ENCODE peak calls at places on chromosomes 1 and 21, in eight cellular contexts. One of them, this sample, is unnamed.

GRCh38 chr1:117010310-117010969 is 8.9 kb downstream of the CD101 start:
- DNase-seq in ureter: no peak
- DNase-seq in H54: no peak
- DNase-seq in NCI-H460: no peak
- DNase-seq in NCI-H1105: no peak
- DNase-seq in fibroblast of pulmonary artery: no peak
- DNase-seq in GM03348: no peak
- DNase-seq in NCI-H2171 treated with DMSO at 0.1 percent for 48 hours: no peak
- DNase-seq in this sample: no peak

GRCh38 chr1:154170547-154171221 is 15.8 kb upstream of the NUP210L start:
- DNase-seq in NCI-H1105: no peak
- DNase-seq in fibroblast of pulmonary artery: no peak
- DNase-seq in GM03348: no peak
- DNase-seq in NCI-H2171 treated with DMSO at 0.1 percent for 48 hours: peak; percentile 17
- DNase-seq in ureter: no peak
- DNase-seq in H54: no peak
- DNase-seq in NCI-H460: no peak
- DNase-seq in this sample: no peak

GRCh38 chr1:61597601-61598000 is 127.3 kb downstream of the TM2D1 start:
- DNase-seq in NCI-H2171 treated with DMSO at 0.1 percent for 48 hours: no peak
- DNase-seq in GM03348: no peak
- DNase-seq in fibroblast of pulmonary artery: no peak
- DNase-seq in NCI-H1105: no peak
- DNase-seq in ureter: no peak
- DNase-seq in H54: no peak
- DNase-seq in NCI-H460: no peak
- DNase-seq in this sample: no peak

GRCh38 chr1:30476476-30476875 is 246.9 kb downstream of the MATN1 start:
- DNase-seq in GM03348: no peak
- DNase-seq in ureter: no peak
- DNase-seq in NCI-H1105: no peak
- DNase-seq in H54: no peak
- DNase-seq in NCI-H460: no peak
- DNase-seq in fibroblast of pulmonary artery: no peak
- DNase-seq in NCI-H2171 treated with DMSO at 0.1 percent for 48 hours: no peak
- DNase-seq in this sample: no peak

GRCh38 chr1:224212618-224213037 is 29.6 kb downstream of the DEGS1 start:
- DNase-seq in H54: no peak
- DNase-seq in fibroblast of pulmonary artery: no peak
- DNase-seq in GM03348: no peak
- DNase-seq in ureter: no peak
- DNase-seq in NCI-H460: no peak
- DNase-seq in NCI-H2171 treated with DMSO at 0.1 percent for 48 hours: peak; percentile 32
- DNase-seq in NCI-H1105: no peak
- DNase-seq in this sample: no peak

GRCh38 chr1:36924282-36924791 is 110.0 kb downstream of the GRIK3 start:
- DNase-seq in NCI-H460: peak; percentile 23
- DNase-seq in NCI-H1105: peak; percentile 4
- DNase-seq in fibroblast of pulmonary artery: peak; percentile 37
- DNase-seq in H54: peak; percentile 19
- DNase-seq in NCI-H2171 treated with DMSO at 0.1 percent for 48 hours: peak; percentile 86
- DNase-seq in GM03348: peak; percentile 39
- DNase-seq in ureter: no peak
- DNase-seq in this sample: peak; percentile 60

GRCh38 chr21:34082769-34083168 is 9.4 kb downstream of the MRPS6 start:
- DNase-seq in GM03348: no peak
- DNase-seq in NCI-H2171 treated with DMSO at 0.1 percent for 48 hours: no peak
- DNase-seq in NCI-H460: no peak
- DNase-seq in NCI-H1105: no peak
- DNase-seq in fibroblast of pulmonary artery: no peak
- DNase-seq in ureter: no peak
- DNase-seq in H54: no peak
- DNase-seq in this sample: no peak

GRCh38 chr1:52905376-52905698 is 16.2 kb downstream of the ECHDC2 start:
- DNase-seq in NCI-H460: no peak
- DNase-seq in fibroblast of pulmonary artery: no peak
- DNase-seq in H54: no peak
- DNase-seq in NCI-H1105: no peak
- DNase-seq in ureter: no peak
- DNase-seq in GM03348: no peak
- DNase-seq in NCI-H2171 treated with DMSO at 0.1 percent for 48 hours: no peak
- DNase-seq in this sample: no peak

GRCh38 chr1:3068400-3069361 is at the start of gene PRDM16:
- DNase-seq in H54: peak; percentile 90
- DNase-seq in NCI-H1105: peak; percentile 22
- DNase-seq in NCI-H460: peak; percentile 14
- DNase-seq in ureter: no peak
- DNase-seq in fibroblast of pulmonary artery: peak; percentile 23
- DNase-seq in GM03348: peak; percentile 67
- DNase-seq in NCI-H2171 treated with DMSO at 0.1 percent for 48 hours: peak; percentile 63
- DNase-seq in this sample: peak; percentile 13

GRCh38 chr1:236514703-236515442 is 8.9 kb upstream of the LGALS8 start:
- DNase-seq in fibroblast of pulmonary artery: no peak
- DNase-seq in GM03348: no peak
- DNase-seq in NCI-H1105: no peak
- DNase-seq in ureter: no peak
- DNase-seq in NCI-H460: no peak
- DNase-seq in H54: no peak
- DNase-seq in NCI-H2171 treated with DMSO at 0.1 percent for 48 hours: peak; percentile 67
- DNase-seq in this sample: peak; percentile 15

GRCh38 chr1:5798151-5798730 is 194.0 kb downstream of the NPHP4 start:
- DNase-seq in fibroblast of pulmonary artery: no peak
- DNase-seq in NCI-H1105: no peak
- DNase-seq in ureter: no peak
- DNase-seq in H54: no peak
- DNase-seq in GM03348: no peak
- DNase-seq in NCI-H2171 treated with DMSO at 0.1 percent for 48 hours: no peak
- DNase-seq in NCI-H460: no peak
- DNase-seq in this sample: no peak

GRCh38 chr1:61742620-61743431 is 546 bp downstream of the PATJ start:
- DNase-seq in GM03348: peak; percentile 91
- DNase-seq in ureter: peak; percentile 54
- DNase-seq in NCI-H2171 treated with DMSO at 0.1 percent for 48 hours: no peak
- DNase-seq in H54: peak; percentile 61
- DNase-seq in fibroblast of pulmonary artery: peak; percentile 53
- DNase-seq in NCI-H460: no peak
- DNase-seq in NCI-H1105: peak; percentile 88
- DNase-seq in this sample: peak; percentile 41

GRCh38 chr1:10696977-10697376 is 99.5 kb downstream of the CASZ1 start:
- DNase-seq in NCI-H2171 treated with DMSO at 0.1 percent for 48 hours: no peak
- DNase-seq in NCI-H460: no peak
- DNase-seq in fibroblast of pulmonary artery: no peak
- DNase-seq in NCI-H1105: no peak
- DNase-seq in H54: peak; percentile 78
- DNase-seq in GM03348: no peak
- DNase-seq in ureter: no peak
- DNase-seq in this sample: no peak

GRCh38 chr1:91402023-91402422 is 2.6 kb downstream of the HFM1 start:
- DNase-seq in NCI-H2171 treated with DMSO at 0.1 percent for 48 hours: peak; percentile 0
- DNase-seq in ureter: no peak
- DNase-seq in fibroblast of pulmonary artery: peak; percentile 44
- DNase-seq in H54: no peak
- DNase-seq in NCI-H460: peak; percentile 33
- DNase-seq in NCI-H1105: peak; percentile 10
- DNase-seq in GM03348: peak; percentile 36
- DNase-seq in this sample: peak; percentile 10

GRCh38 chr1:210787800-210788199 is 346.1 kb downstream of the KCNH1 start:
- DNase-seq in NCI-H2171 treated with DMSO at 0.1 percent for 48 hours: no peak
- DNase-seq in fibroblast of pulmonary artery: no peak
- DNase-seq in GM03348: no peak
- DNase-seq in ureter: no peak
- DNase-seq in NCI-H1105: no peak
- DNase-seq in H54: no peak
- DNase-seq in NCI-H460: no peak
- DNase-seq in this sample: no peak

GRCh38 chr1:31943546-31944184 is 5.5 kb upstream of the PTP4A2 start:
- DNase-seq in NCI-H460: no peak
- DNase-seq in fibroblast of pulmonary artery: no peak
- DNase-seq in ureter: peak; percentile 29
- DNase-seq in NCI-H2171 treated with DMSO at 0.1 percent for 48 hours: no peak
- DNase-seq in NCI-H1105: no peak
- DNase-seq in H54: no peak
- DNase-seq in GM03348: no peak
- DNase-seq in this sample: no peak

GRCh38 chr1:114756009-114756892 is 1.5 kb downstream of the CSDE1 start:
- DNase-seq in ureter: no peak
- DNase-seq in H54: no peak
- DNase-seq in fibroblast of pulmonary artery: no peak
- DNase-seq in NCI-H2171 treated with DMSO at 0.1 percent for 48 hours: no peak
- DNase-seq in NCI-H460: no peak
- DNase-seq in GM03348: no peak
- DNase-seq in NCI-H1105: no peak
- DNase-seq in this sample: peak; percentile 12

GRCh38 chr1:162710349-162710748 is 78.1 kb downstream of the DDR2 start:
- DNase-seq in fibroblast of pulmonary artery: peak; percentile 47
- DNase-seq in GM03348: peak; percentile 44
- DNase-seq in NCI-H460: no peak
- DNase-seq in H54: no peak
- DNase-seq in ureter: no peak
- DNase-seq in NCI-H1105: no peak
- DNase-seq in NCI-H2171 treated with DMSO at 0.1 percent for 48 hours: no peak
- DNase-seq in this sample: no peak

GRCh38 chr21:40616377-40616704 is 230.6 kb downstream of the DSCAM start:
- DNase-seq in ureter: no peak
- DNase-seq in GM03348: no peak
- DNase-seq in fibroblast of pulmonary artery: no peak
- DNase-seq in H54: no peak
- DNase-seq in NCI-H460: no peak
- DNase-seq in NCI-H2171 treated with DMSO at 0.1 percent for 48 hours: no peak
- DNase-seq in NCI-H1105: no peak
- DNase-seq in this sample: no peak

This sample was measured in lung microvascular endothelial cell.